ENCODE peak calls at places on chromosomes 4 and X, in five cellular contexts. W is nucleus accumbens, Q is COR-L47, A is cortex of kidney, M is foreskin fibroblast. Z is an unnamed sample.

GRCh38 chr4:155535802-155536454 is 130.7 kb upstream of the GUCY1A1 start:
- DNase-seq in W (no peak), Q (no peak), A (no peak), M (no peak), Z (no peak)

GRCh38 chrX:40012039-40012799 is 85.5 kb downstream of the BCOR start:
- DNase-seq in W (no peak), Q (peak; percentile 23), A (no peak), M (peak; percentile 71), Z (no peak)

GRCh38 chr4:113823291-113823659 is 61.7 kb upstream of the CAMK2D start:
- DNase-seq in W (no peak), Q (no peak), A (no peak), M (no peak), Z (no peak)

GRCh38 chr4:51894246-51894645 is 51.3 kb downstream of the DCUN1D4 start:
- DNase-seq in W (no peak), Q (no peak), A (no peak), M (peak; percentile 25), Z (no peak)

GRCh38 chr4:82906469-82906868 is 5.9 kb downstream of the THAP9 start:
- DNase-seq in W (no peak), Q (no peak), A (no peak), M (no peak), Z (no peak)

GRCh38 chrX:8724176-8724757 is 7.7 kb downstream of the ANOS1 start:
- DNase-seq in W (no peak), Q (no peak), A (no peak), M (no peak), Z (no peak)

GRCh38 chrX:11119295-11119943 is 8.3 kb downstream of the HCCS start:
- DNase-seq in W (no peak), Q (no peak), A (no peak), M (no peak), Z (no peak)

GRCh38 chr4:129526812-129527211 is 430.9 kb downstream of the C4orf33 start:
- DNase-seq in W (no peak), Q (no peak), A (no peak), M (no peak), Z (no peak)

GRCh38 chrX:15973941-15974340 is 119.3 kb upstream of the AP1S2 start:
- DNase-seq in W (no peak), Q (no peak), A (no peak), M (peak; percentile 24), Z (no peak)

Z was measured in mesenteric fat pad.